ENCODE peak calls at places on chromosomes 12 and 14, in four cellular contexts. R is upper lobe of left lung, M is A549, K is ovary. B is an unnamed sample.

GRCh38 chr12:130444081-130444480 is 106.4 kb downstream of the PIWIL1 start:
- DNase-seq in R (no peak), M (no peak), K (no peak), B (no peak)

GRCh38 chr14:51581017-51581881 is 70.5 kb upstream of the FRMD6 start:
- DNase-seq in R (no peak), M (no peak), K (no peak), B (no peak)

GRCh38 chr14:98612434-98613200 is 659.4 kb downstream of the BCL11B start:
- DNase-seq in R (no peak), M (no peak), K (no peak), B (no peak)

GRCh38 chr14:54699735-54700134 is 132.8 kb downstream of the SAMD4A start:
- DNase-seq in R (no peak), M (no peak), K (no peak), B (no peak)

GRCh38 chr12:43789941-43790340 is 16.2 kb downstream of the TWF1 start:
- DNase-seq in R (no peak), M (no peak), K (no peak), B (no peak)

GRCh38 chr14:80202888-80203562 is 8.3 kb downstream of the DIO2 start:
- DNase-seq in R (no peak), M (no peak), K (no peak), B (no peak)

GRCh38 chr12:123972448-123973401 is at the start of the genes CCDC92 and ZNF664:
- DNase-seq in R (peak; percentile 99), M (peak; percentile 96), K (peak; percentile 93), B (peak; percentile 92)

GRCh38 chr12:11580125-11580751 is 69.2 kb upstream of the ETV6 start:
- DNase-seq in R (no peak), M (no peak), K (no peak), B (no peak)

GRCh38 chr14:35134329-35135123 is 12.2 kb downstream of the PRORP start:
- DNase-seq in R (no peak), M (no peak), K (no peak), B (no peak)

GRCh38 chr12:22287776-22288621 is 46.5 kb downstream of the ST8SIA1 start:
- DNase-seq in R (peak; percentile 6), M (no peak), K (no peak), B (no peak)

DNA sequence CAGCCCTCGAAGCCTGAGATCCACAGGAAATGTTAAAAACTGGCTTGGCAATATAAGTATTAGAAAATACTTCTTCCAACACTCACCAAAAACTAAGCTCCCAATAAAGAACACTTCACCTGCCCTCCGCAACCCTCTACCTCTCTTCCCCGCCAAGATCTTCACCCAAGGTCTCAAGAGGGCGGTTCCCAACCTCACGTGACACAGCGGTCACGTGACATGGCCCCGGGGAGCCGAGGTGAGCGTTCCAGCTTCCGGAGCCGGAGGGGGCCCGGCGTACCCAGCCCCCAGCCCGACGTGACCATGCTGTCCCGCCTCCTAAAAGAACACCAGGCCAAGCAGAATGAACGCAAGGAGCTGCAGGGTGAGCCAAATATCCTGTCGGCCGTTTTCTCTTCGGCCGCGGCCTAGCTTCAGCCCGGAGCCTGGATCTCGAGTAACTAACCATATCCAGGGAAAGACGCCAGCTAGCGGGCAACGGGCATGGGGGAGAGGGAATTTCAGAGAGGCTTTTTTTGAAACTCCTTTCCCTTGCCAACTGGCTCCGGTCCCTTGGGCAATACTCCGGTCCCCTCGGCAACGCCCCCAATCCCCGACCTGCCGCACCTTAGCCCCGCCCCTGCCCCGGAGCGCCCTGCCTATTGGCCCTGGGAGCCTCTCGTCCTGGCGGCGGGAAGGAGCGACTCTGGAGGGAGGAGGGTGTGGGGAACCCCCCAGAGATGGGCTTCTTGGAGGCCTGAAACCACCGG is at the start of gene BLOC1S1:
- DNase-seq in R (peak; percentile 97), M (peak; percentile 95), K (peak; percentile 95), B (peak; percentile 97)
- TF ChIP-seq POLR2A in R (peak; percentile 72), M (peak; percentile 37), K (peak; percentile 49), B (no peak)

GRCh38 chr12:58412466-58412865 is 471.1 kb downstream of the ATP23 start:
- DNase-seq in R (no peak), M (no peak), K (no peak), B (no peak)
- TF ChIP-seq EP300 in R (no peak), M (no peak), K (no peak), B (no peak)

GRCh38 chr12:116015525-116015924 is 262.0 kb downstream of the MED13L start:
- DNase-seq in R (no peak), M (peak; percentile 23), K (no peak), B (no peak)
- TF ChIP-seq CTCF in R (no peak), M (peak; percentile 79), K (peak; percentile 54), B (no peak)

DNA sequence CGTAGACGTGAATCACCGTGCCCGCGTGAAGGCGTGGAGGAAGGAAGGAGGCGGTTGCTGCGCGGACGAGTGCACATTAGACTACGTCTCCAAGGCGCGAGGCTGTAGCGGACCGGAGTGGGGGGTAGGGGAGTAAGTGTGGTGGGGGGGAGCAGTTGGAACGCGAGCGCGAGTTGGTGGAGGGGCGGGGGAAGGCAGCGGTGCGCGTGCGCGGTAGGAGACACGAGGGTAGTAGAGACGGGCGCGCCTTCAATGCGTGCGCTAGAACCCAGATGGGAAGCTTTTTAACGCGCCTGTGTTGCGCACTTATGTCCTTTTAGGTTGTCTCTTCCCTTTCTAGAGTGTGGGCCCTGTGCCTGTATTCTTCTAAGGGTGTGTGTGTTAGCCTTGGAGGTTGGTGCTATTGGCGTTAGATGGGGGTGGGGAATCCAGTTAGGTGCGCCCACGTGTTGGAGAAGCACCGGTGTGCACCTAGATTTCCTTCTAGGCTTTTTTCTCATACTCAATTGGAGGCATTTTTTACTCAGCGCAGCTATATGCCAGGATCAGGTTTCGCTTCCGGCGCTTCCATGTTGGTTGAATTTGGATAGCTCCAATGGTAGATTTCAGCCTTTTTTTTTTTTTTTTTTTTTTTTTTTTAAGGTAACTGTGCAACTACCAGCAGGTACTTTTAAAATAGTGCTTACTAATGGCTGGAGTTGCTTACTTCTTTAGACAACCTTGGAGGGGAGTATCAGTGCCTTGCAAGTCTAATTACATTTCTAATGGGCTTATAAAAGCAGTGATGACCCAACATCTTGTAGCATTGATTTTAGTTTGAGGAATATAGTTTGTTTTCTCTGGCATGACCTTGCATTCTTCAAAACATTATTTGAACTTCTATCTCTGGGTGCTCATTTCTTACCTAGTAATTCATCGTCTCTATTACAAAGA is 820 bp downstream of the EIF4B start:
- DNase-seq in R (peak; percentile 94), M (peak; percentile 88), K (peak; percentile 66), B (peak; percentile 87)
- TF ChIP-seq POLR2A in R (no peak), M (peak; percentile 56), K (no peak), B (no peak)

GRCh38 chr12:68850390-68850789 is 42.4 kb downstream of the MDM2 start:
- DNase-seq in R (no peak), M (no peak), K (no peak), B (no peak)
- TF ChIP-seq EP300 in R (no peak), M (no peak), K (no peak), B (no peak)

GRCh38 chr14:76465651-76466050 is 89.7 kb downstream of the ESRRB start:
- DNase-seq in R (no peak), M (no peak), K (no peak), B (no peak)
- TF ChIP-seq CTCF in R (no peak), M (no peak), K (no peak), B (no peak)

GRCh38 chr14:102915292-102916110 is 7.0 kb upstream of the AMN start:
- DNase-seq in R (peak; percentile 57), M (no peak), K (no peak), B (no peak)
- TF ChIP-seq POLR2A in R (no peak), M (no peak), K (no peak), B (no peak)

DNA sequence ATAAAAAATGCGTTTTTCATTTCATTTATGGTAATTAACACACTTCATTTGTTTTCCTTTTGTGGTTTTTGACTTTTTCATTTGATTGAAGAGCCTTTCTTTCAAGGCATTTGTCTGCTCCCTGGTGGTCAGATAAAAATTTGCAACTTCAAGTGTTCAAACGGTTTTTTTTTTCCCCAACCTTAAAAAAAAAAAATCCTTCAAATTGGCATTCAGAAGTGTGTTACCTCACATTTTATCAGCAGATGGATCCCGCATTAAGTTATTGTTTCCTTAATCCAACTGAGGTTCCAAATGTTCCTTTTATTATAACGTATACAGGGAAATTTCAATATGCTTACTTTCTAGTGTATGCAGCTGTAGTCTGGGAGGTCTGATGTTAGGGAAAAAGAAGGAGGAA is 47.2 kb downstream of the MYF5 start:
- DNase-seq in R (no peak), M (no peak), K (no peak), B (no peak)
- TF ChIP-seq EP300 in R (no peak), M (no peak), K (no peak), B (no peak)

DNA sequence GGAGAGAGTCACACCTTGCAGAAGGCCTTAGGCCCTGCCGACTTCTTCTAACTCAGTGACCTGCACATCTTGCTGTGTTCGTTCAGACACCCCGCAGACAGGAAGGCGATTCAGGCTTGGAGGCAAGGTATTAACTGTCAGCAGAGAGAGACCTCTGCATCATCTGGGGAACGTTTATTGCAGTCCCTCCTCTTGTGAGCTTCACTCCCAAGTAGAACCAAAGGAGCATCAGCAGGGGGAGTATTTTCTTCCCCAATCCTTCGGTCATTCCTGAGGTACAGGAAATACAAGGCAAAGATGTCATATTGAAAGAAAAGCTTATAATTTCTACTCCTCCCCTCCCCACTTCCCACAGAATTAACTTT is 217.9 kb downstream of the CRADD start:
- DNase-seq in R (no peak), M (no peak), K (no peak), B (no peak)
- TF ChIP-seq CTCF in R (no peak), M (no peak), K (no peak), B (no peak)

DNA sequence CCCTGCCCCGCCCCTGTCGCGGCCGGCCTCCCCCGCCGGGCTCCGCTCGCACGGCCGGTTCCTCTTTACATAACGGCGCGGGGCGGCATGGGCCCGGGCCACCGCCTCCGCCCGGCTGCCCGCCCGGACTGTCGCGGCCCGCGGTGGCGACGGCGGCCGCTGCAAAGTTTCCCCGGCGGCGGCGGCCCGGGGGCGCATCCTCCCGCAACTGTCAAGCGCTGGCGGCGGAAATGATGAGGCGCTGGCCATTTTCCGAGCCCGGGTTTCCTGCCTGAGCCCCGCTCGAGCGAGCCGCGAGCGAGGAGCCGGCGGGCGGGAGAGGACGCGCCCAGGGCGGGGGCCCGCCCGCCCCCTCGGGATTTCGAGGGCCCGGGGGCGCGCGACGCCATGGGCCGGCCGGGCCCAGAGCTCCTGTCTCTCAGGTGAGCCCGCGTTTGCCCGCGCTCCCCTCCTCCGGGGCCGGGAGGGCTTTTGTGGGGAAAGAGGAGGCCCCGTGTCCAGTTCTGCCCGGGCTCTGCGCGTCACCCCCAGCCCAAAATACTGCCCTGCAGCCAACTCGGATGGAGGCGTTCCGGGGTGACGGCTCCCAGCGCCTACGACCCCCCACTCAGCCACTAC is at the start of gene SH2B3:
- DNase-seq in R (no peak), M (peak; percentile 62), K (peak; percentile 77), B (peak; percentile 87)
- TF ChIP-seq POLR2A in R (peak; percentile 85), M (no peak), K (peak; percentile 22), B (no peak)

B was measured in suprapubic skin.